ENCODE peak calls at places on chromosomes 16 and 17, in six cellular contexts. P is H9, F is neuronal stem cell, C is IMR-90, D is H1, G is trophoblast cell. U is an unnamed sample.

GRCh38 chr16:77214411-77215138 is 15.4 kb downstream of the SYCE1L start:
- DNase-seq in P (no peak), F (no peak), C (no peak), D (no peak), G (no peak), U (no peak)

GRCh38 chr17:55825213-55825612 is 74.4 kb downstream of the PCTP start:
- DNase-seq in P (no peak), F (no peak), C (no peak), D (no peak), G (peak), U (no peak)

GRCh38 chr17:64358261-64358788 is 32.3 kb downstream of the PECAM1 start:
- DNase-seq in P (no peak), F (no peak), C (no peak), D (no peak), G (no peak), U (no peak)

GRCh38 chr16:52309761-52310416 is 237.1 kb downstream of the TOX3 start:
- DNase-seq in P (peak), F (no peak), C (no peak), D (no peak), G (no peak), U (no peak)

GRCh38 chr17:64412944-64413381 is 22.3 kb upstream of the PECAM1 start:
- DNase-seq in P (no peak), F (no peak), C (no peak), D (no peak), G (peak), U (no peak)

GRCh38 chr16:67017810-67018488 is 11.0 kb upstream of the CBFB start:
- DNase-seq in P (peak), F (peak), C (peak), D (peak), G (peak), U (peak)

GRCh38 chr16:11139624-11140375 is 116.2 kb downstream of the SOCS1 start:
- DNase-seq in P (peak), F (no peak), C (no peak), D (no peak), G (no peak), U (no peak)

GRCh38 chr16:88560722-88561484 is 9.3 kb upstream of the ZC3H18 start:
- DNase-seq in P (peak), F (peak), C (peak), D (no peak), G (peak), U (peak)

GRCh38 chr16:67565470-67566100 is 3.3 kb downstream of the CTCF start:
- DNase-seq in P (no peak), F (no peak), C (no peak), D (no peak), G (no peak), U (no peak)

GRCh38 chr16:31875112-31875803 is 1.7 kb downstream of the ZNF267 start:
- DNase-seq in P (no peak), F (no peak), C (peak), D (no peak), G (peak), U (peak)

GRCh38 chr16:79754081-79754872 is 153.7 kb upstream of the MAF start:
- DNase-seq in P (no peak), F (no peak), C (no peak), D (no peak), G (no peak), U (peak)
- H4K8ac ChIP-seq in P (no peak), F (no peak), C (no peak), D (no peak), G (no peak), U (no peak)

GRCh38 chr17:28645576-28645939 is 600 bp upstream of the BLTP2 start:
- DNase-seq in P (no peak), F (no peak), C (no peak), D (no peak), G (peak), U (no peak)
- H2AFZ ChIP-seq in P (no peak), F (peak), C (peak), D (no peak), G (peak), U (no peak)

DNA sequence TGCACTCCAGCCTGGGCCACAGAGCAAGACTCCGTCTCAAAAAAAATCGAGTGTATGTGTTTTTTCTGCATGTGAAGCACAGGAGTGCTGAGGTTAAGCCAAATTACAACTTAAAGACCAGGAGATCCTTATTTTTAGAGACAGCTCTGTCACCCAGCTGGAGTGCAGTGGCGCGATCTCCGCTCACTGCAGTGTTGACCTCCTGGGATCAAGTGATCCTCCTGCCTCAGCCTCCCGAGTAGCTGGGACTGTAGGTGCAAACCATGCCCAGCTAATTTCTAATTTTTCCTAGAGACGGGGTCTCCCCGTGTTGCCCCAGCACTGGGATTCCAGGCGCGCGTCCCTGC is 7.5 kb upstream of the PPP1R27 start:
- DNase-seq in P (no peak), F (no peak), C (no peak), D (no peak), G (no peak), U (no peak)
- H3K14ac ChIP-seq in P (no peak), F (no peak), C (no peak), D (no peak), G (no peak), U (no peak)

GRCh38 chr16:23640959-23641765 is at the start of the genes DCTN5 and PALB2:
- DNase-seq in P (peak), F (peak), C (peak), D (peak), G (peak), U (peak)
- H4K8ac ChIP-seq in P (no peak), F (peak), C (peak), D (peak), G (peak), U (peak)

GRCh38 chr16:85126731-85127662 is 14.7 kb upstream of the CIBAR2 start:
- DNase-seq in P (no peak), F (peak), C (peak), D (no peak), G (peak), U (peak)
- H2AFZ ChIP-seq in P (no peak), F (peak), C (peak), D (no peak), G (no peak), U (peak)

GRCh38 chr17:45411348-45412105 is 21.1 kb downstream of the ARHGAP27 start:
- DNase-seq in P (no peak), F (no peak), C (no peak), D (no peak), G (peak), U (no peak)

GRCh38 chr17:45406107-45406506 is 26.6 kb downstream of the ARHGAP27 start:
- DNase-seq in P (no peak), F (no peak), C (no peak), D (no peak), G (no peak), U (no peak)

GRCh38 chr17:45408611-45409421 is 23.9 kb downstream of the ARHGAP27 start:
- DNase-seq in P (no peak), F (no peak), C (no peak), D (no peak), G (peak), U (no peak)

GRCh38 chr17:45410144-45411091 is 22.3 kb downstream of the ARHGAP27 start:
- DNase-seq in P (no peak), F (no peak), C (no peak), D (no peak), G (no peak), U (no peak)

GRCh38 chr17:45409659-45410076 is 23.0 kb downstream of the ARHGAP27 start:
- DNase-seq in P (no peak), F (no peak), C (no peak), D (no peak), G (no peak), U (no peak)
- H3K14ac ChIP-seq in P (no peak), F (no peak), C (no peak), D (no peak), G (no peak), U (no peak)

U was measured in mesenchymal stem cell.